ENCODE peak calls at places on chromosomes 4 and X, in four cellular contexts. V is fibroblast of the aortic adventitia, F is ovary, H is PC-9. J is an unnamed sample.

GRCh38 chrX:11929476-11929875 is 171.4 kb downstream of the MSL3 start:
- DNase-seq in F (no peak), H (no peak), V (no peak), J (no peak)

GRCh38 chr4:142366821-142367220 is 479.3 kb downstream of the INPP4B start:
- DNase-seq in H (no peak), F (no peak), V (peak; percentile 25), J (no peak)

GRCh38 chr4:78735697-78736096 is 40.5 kb upstream of the BMP2K start:
- DNase-seq in F (no peak), V (no peak), H (no peak), J (no peak)

GRCh38 chr4:40990899-40991265 is 223.5 kb downstream of the APBB2 start:
- DNase-seq in F (no peak), V (no peak), H (no peak), J (no peak)

GRCh38 chrX:151801980-151802379 is 67.4 kb downstream of the CNGA2 start:
- DNase-seq in F (no peak), H (peak; percentile 17), V (peak; percentile 25), J (no peak)

GRCh38 chr4:102760645-102761477 is at the start of gene MANBA:
- DNase-seq in V (peak; percentile 66), F (peak; percentile 76), H (peak; percentile 60), J (peak; percentile 27)

GRCh38 chrX:40988100-40988499 is 97.1 kb upstream of the USP9X start:
- DNase-seq in V (no peak), F (no peak), H (no peak), J (no peak)

GRCh38 chr4:149175549-149175948 is 640.1 kb downstream of the IQCM start:
- DNase-seq in V (no peak), F (no peak), H (no peak), J (no peak)

GRCh38 chrX:10117864-10118377 is 38.9 kb upstream of the CLCN4 start:
- DNase-seq in H (no peak), F (no peak), V (no peak), J (no peak)

GRCh38 chrX:10117301-10117700 is 39.5 kb upstream of the CLCN4 start:
- DNase-seq in V (no peak), H (no peak), F (no peak), J (no peak)

GRCh38 chrX:10112510-10112909 is 44.3 kb upstream of the CLCN4 start:
- DNase-seq in H (no peak), V (no peak), F (no peak), J (no peak)

GRCh38 chrX:10118530-10118929 is 38.2 kb upstream of the CLCN4 start:
- DNase-seq in F (no peak), V (no peak), H (no peak), J (no peak)

DNA sequence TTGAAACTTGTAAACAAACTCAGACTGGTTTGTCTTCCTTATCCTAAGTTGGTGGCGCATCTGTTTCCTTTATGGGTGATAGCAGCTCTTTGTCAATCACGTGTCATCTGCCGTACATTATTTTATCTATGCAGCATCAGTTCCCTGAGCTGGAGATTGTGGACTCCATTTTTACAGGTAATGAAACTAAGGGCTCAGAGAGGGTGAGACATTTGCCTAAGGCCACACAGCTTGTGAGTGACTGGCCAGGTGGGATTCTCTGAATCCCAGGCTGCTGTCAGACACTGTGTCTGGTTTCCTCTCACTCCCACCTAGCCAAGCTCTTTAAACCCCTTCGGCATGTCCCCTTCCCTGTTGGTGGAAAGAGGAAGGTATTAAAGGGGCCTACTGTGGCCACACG is 41.7 kb upstream of the CLCN4 start:
- DNase-seq in H (no peak), V (no peak), F (no peak), J (no peak)
- H3K4me3 ChIP-seq in H (no peak overlapping the region), V (no peak overlapping the region), F (no peak overlapping the region), J (no peak overlapping the region)

DNA sequence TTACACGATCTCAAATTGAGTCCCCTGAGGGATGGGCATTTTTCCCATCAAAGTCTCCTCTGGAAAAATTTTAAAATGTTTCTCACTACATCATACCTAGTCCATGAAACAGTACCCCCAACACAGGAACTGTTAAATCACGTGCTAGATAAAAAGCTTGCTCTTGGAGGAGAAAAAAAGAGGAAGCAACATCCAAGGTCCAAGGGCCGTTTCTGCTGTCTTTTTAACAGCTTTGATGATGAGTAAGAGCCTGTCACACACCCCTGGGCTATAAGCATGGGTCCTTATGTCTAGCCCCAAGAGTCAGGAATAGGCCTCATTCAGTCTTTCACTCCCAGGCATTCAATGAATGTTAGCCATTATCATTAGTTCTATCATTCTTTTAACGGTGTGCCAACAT is 128.9 kb downstream of the SH3KBP1 start:
- DNase-seq in H (no peak), V (no peak), F (no peak), J (no peak)
- H3K4me3 ChIP-seq in H (no peak overlapping the region), V (no peak overlapping the region), F (no peak overlapping the region), J (no peak overlapping the region)

GRCh38 chr4:185123479-185123878 is 19.6 kb upstream of the SLC25A4 start:
- DNase-seq in F (no peak), V (no peak), H (no peak), J (no peak)

GRCh38 chr4:185122681-185123345 is 20.3 kb upstream of the SLC25A4 start:
- DNase-seq in H (no peak), F (no peak), V (no peak), J (no peak)

GRCh38 chr4:185128272-185129119 is 14.6 kb upstream of the SLC25A4 start:
- DNase-seq in H (peak; percentile 19), V (no peak), F (peak; percentile 64), J (no peak)

DNA sequence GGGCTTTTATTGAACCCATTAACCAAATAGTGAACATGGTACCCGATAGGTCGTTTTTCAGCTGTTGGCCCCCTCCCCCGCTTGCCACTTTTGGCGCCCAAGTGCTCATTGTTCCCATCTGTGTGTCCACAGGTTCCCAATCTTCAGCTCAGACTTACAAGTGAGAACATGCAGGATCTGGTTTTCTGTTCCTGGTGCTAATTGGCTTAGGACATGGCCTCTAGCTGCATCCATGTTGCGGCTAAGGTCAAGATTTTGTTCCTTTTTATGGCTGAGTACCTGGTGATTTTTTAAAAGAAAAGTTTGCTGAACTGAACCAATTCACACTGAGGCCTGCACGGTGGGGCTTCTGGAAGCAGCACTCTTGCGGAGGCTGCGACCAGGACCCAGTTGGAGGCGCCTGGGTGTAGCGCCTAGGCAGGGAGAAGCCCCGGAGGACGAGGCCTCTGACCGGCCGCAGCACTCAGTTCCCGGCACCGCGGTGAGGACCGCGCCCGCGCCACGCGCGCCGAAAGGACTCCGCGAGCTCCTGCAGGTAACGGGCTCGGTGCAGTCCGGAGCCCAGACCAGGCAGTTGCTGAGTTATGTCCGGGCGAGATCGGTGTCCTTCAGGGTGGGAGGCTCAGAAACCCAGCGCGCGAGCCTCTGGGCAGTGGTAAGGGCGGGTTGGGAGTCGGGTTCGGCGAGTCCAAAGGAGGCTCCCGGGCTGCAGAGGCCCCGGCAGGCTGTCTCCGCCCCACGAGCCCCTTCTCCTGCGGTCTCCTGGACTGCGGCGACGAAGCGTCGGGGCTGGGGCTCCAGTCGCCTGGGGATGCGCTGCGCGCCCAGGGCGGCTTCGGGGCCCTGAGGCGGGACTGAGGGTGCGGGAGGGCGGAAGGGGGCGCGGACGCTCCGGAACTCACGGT is 15.8 kb upstream of the SLC25A4 start:
- DNase-seq in F (peak; percentile 55), V (no peak), H (peak; percentile 10), J (no peak)
- H3K4me3 ChIP-seq in F (peak overlapping the region; percentile 76), V (peak overlapping the region; percentile 61), H (no peak overlapping the region), J (peak overlapping the region; percentile 57)

GRCh38 chr4:83626245-83626843 is 90.4 kb downstream of the GPAT3 start:
- DNase-seq in F (no peak), V (no peak), H (no peak), J (no peak)
- H3K4me3 ChIP-seq in F (no peak overlapping the region), V (no peak overlapping the region), H (no peak overlapping the region), J (no peak overlapping the region)

GRCh38 chr4:185772391-185773093 is 39.5 kb downstream of the SORBS2 start:
- DNase-seq in H (no peak), F (no peak), V (no peak), J (no peak)

GRCh38 chr4:185774815-185775684 is 36.9 kb downstream of the SORBS2 start:
- DNase-seq in V (peak; percentile 79), H (peak; percentile 45), F (no peak), J (peak; percentile 88)

GRCh38 chr4:185774076-185774731 is 37.8 kb downstream of the SORBS2 start:
- DNase-seq in F (no peak), H (no peak), V (no peak), J (no peak)

GRCh38 chr4:185771696-185772390 is 40.2 kb downstream of the SORBS2 start:
- DNase-seq in H (no peak), F (no peak), V (no peak), J (no peak)

GRCh38 chr4:185773419-185773818 is 38.6 kb downstream of the SORBS2 start:
- DNase-seq in V (no peak), H (no peak), F (no peak), J (no peak)
- H3K4me3 ChIP-seq in V (no peak overlapping the region), H (no peak overlapping the region), F (no peak overlapping the region), J (peak overlapping the region; percentile 47)